ENCODE peak calls at places on chromosomes 13 and 19, in four cellular contexts. S is GM12865, F is neural progenitor cell, O is foreskin fibroblast. G is an unnamed sample.
A peak's percentile ranks its signal among the peaks of the same experiment; 100 is the strongest.

GRCh38 chr13:92842145-92842544 is 384.5 kb upstream of the GPC6 start:
- DNase-seq in S (no peak), F (no peak), O (peak; percentile 84), G (no peak)

GRCh38 chr19:21463449-21464105 is 41.8 kb upstream of the ZNF429 start:
- DNase-seq in O (no peak), S (no peak), F (peak; percentile 90), G (peak; percentile 88)

GRCh38 chr13:67227131-67227983 is 2.8 kb downstream of the PCDH9 start:
- DNase-seq in F (no peak), O (no peak), S (no peak), G (no peak)

GRCh38 chr13:40471911-40472310 is 194.5 kb downstream of the FOXO1 start:
- DNase-seq in O (no peak), S (no peak), F (no peak), G (no peak)

GRCh38 chr19:55676384-55676783 is 1.4 kb downstream of the EPN1 start:
- DNase-seq in O (peak; percentile 21), S (no peak), F (no peak), G (no peak)

GRCh38 chr19:45273532-45273877 is 22.4 kb downstream of the MARK4 start:
- DNase-seq in O (no peak), F (no peak), S (no peak), G (no peak)

GRCh38 chr13:33172400-33172799 is 113.2 kb downstream of the STARD13 start:
- DNase-seq in S (no peak), F (no peak), O (peak; percentile 46), G (no peak)

GRCh38 chr13:107534548-107534947 is 680.8 kb downstream of the LIG4 start:
- DNase-seq in O (no peak), F (no peak), S (no peak), G (no peak)

GRCh38 chr13:82822935-82823334 is 1059.3 kb downstream of the SLITRK1 start:
- DNase-seq in S (no peak), O (no peak), F (no peak), G (no peak)

GRCh38 chr19:12603714-12604113 is 6.9 kb downstream of the ZNF490 start:
- DNase-seq in S (peak; percentile 82), F (no peak), O (no peak), G (peak; percentile 86)

GRCh38 chr13:90201198-90201597 is 1146.3 kb upstream of the MIR17HG start:
- DNase-seq in F (no peak), O (no peak), S (peak; percentile 2), G (no peak)

GRCh38 chr19:16368385-16369305 is 44.0 kb downstream of the KLF2 start:
- DNase-seq in S (no peak), O (no peak), F (no peak), G (peak; percentile 50)

GRCh38 chr13:50141660-50142010 is 126.4 kb downstream of the KCNRG start:
- DNase-seq in S (no peak), O (no peak), F (no peak), G (no peak)

GRCh38 chr13:71866173-71867091 is 572 bp downstream of the DACH1 start:
- DNase-seq in S (no peak), O (no peak), F (peak; percentile 71), G (peak; percentile 12)

GRCh38 chr19:10306327-10306726 is 3.3 kb downstream of the ZGLP1 start:
- DNase-seq in S (no peak), F (no peak), O (no peak), G (no peak)

GRCh38 chr13:21625366-21625765 is 21.4 kb upstream of the MICU2 start:
- DNase-seq in S (peak; percentile 67), O (no peak), F (no peak), G (peak; percentile 22)

GRCh38 chr19:34145741-34146202 is 26.5 kb upstream of the LSM14A start:
- DNase-seq in F (peak; percentile 74), S (peak; percentile 68), O (peak; percentile 23), G (peak; percentile 72)

GRCh38 chr13:39900106-39900750 is 244.8 kb downstream of the COG6 start:
- DNase-seq in F (no peak), S (no peak), O (no peak), G (no peak)

GRCh38 chr13:64551755-64552154 is 2678.4 kb downstream of the PCDH9 start:
- DNase-seq in F (no peak), S (no peak), O (peak; percentile 93), G (no peak)

GRCh38 chr19:15169541-15170285 is 31.1 kb downstream of the NOTCH3 start:
- DNase-seq in F (no peak), O (no peak), S (no peak), G (no peak)

GRCh38 chr19:41535029-41535622 is 40.8 kb upstream of the CEACAM21 start:
- DNase-seq in S (peak; percentile 88), O (no peak), F (no peak), G (no peak)

GRCh38 chr13:71374471-71375041 is 492.4 kb downstream of the DACH1 start:
- DNase-seq in F (peak; percentile 17), S (no peak), O (no peak), G (no peak)

GRCh38 chr19:41307954-41308449 is 2.0 kb upstream of the CCDC97 start:
- DNase-seq in F (no peak), O (no peak), S (no peak), G (peak; percentile 12)

GRCh38 chr19:40668991-40669614 is 21.3 kb downstream of the NUMBL start:
- DNase-seq in S (no peak), F (no peak), O (no peak), G (no peak)

GRCh38 chr13:96822900-96823299 is 171.4 kb downstream of the OXGR1 start:
- DNase-seq in F (peak; percentile 50), S (peak; percentile 22), O (no peak), G (no peak)

GRCh38 chr19:15825753-15826152 is 10.3 kb upstream of the OR10H1 start:
- DNase-seq in O (no peak), F (no peak), S (no peak), G (no peak)

GRCh38 chr19:30559446-30559845 is 187.3 kb downstream of the ZNF536 start:
- DNase-seq in S (no peak), O (no peak), F (no peak), G (no peak)

GRCh38 chr13:95411641-95412040 is 110.4 kb upstream of the ABCC4 start:
- DNase-seq in O (peak; percentile 34), S (no peak), F (no peak), G (no peak)

GRCh38 chr13:106851251-106851650 is 283.3 kb upstream of the ARGLU1 start:
- DNase-seq in F (no peak), O (no peak), S (no peak), G (no peak)

GRCh38 chr13:70747305-70747704 is 639.1 kb upstream of the KLHL1 start:
- DNase-seq in F (no peak), S (no peak), O (no peak), G (no peak)

GRCh38 chr19:4295972-4296771 is 6.0 kb downstream of the TMIGD2 start:
- DNase-seq in S (no peak), O (no peak), F (no peak), G (no peak)

GRCh38 chr19:44592451-44592890 is 20.9 kb upstream of the IGSF23 start:
- DNase-seq in F (no peak), S (no peak), O (no peak), G (no peak)

GRCh38 chr13:46643165-46643777 is 90.3 kb downstream of the LRCH1 start:
- DNase-seq in S (no peak), F (no peak), O (no peak), G (no peak)

GRCh38 chr13:98447130-98447529 is 129.8 kb downstream of the STK24 start:
- DNase-seq in S (no peak), F (no peak), O (no peak), G (no peak)

GRCh38 chr19:49387936-49388372 is at the start of gene KASH5:
- DNase-seq in S (peak; percentile 96), F (no peak), O (no peak), G (peak; percentile 84)

GRCh38 chr13:33644607-33645543 is 173.1 kb upstream of the RFC3 start:
- DNase-seq in F (no peak), O (no peak), S (no peak), G (peak; percentile 25)

GRCh38 chr19:49975051-49975450 is 14.1 kb upstream of the SIGLEC11 start:
- DNase-seq in O (no peak), F (no peak), S (no peak), G (no peak)

DNA sequence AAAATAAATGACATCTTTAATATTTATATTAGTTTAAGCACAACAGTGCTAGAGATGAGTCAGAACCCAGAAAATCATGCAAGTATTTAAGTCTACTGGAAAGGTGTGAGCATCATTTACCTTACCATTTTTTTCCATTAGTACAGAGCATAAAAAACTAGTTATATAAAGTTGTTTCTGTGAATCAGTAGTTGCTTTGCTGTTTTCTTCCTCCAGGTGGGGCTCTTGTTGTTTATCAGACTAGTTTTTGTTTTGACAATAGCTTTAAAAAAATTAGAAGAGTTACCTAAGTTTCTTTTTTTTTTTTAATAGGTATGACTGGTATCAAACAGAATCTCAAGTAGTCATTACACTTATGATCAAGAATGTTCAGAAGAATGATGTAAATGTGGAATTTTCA is 12.7 kb downstream of the SUGT1 start:
- DNase-seq in S (peak; percentile 22), F (peak; percentile 23), O (no peak), G (no peak)
- TF ChIP-seq CTCF in S (peak; percentile 32), F (peak; percentile 67), O (peak; percentile 43), G (peak; percentile 55)

GRCh38 chr19:2511570-2511969 is 35.6 kb downstream of the GADD45B start:
- DNase-seq in F (no peak), O (no peak), S (no peak), G (no peak)

GRCh38 chr19:2509096-2509495 is 33.2 kb downstream of the GADD45B start:
- DNase-seq in O (no peak), F (no peak), S (no peak), G (no peak)

GRCh38 chr19:2511991-2512390 is 36.1 kb downstream of the GADD45B start:
- DNase-seq in S (peak; percentile 61), F (no peak), O (no peak), G (no peak)

GRCh38 chr19:2503521-2504109 is 27.7 kb downstream of the GADD45B start:
- DNase-seq in S (no peak), F (no peak), O (peak; percentile 83), G (peak; percentile 93)

DNA sequence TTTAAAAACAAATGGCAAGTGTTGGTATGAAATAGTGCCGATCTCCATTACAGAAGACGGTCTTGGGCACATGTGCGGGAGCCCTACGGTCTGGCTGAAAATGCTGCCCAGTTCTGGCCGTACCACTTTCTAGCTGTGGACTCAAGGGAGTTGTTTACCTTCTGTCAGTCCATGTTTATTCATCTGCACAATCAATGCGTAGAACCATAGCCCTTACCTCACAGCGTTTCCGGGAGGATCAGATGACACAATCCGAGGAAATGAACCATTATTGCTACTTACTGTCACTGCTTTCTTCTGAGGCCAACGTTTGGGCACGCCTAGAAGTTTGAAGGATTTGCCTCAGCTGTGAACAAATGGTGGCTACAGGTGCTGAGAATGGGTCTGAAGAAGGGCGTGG is 31.2 kb downstream of the GADD45B start:
- DNase-seq in S (no peak), O (peak; percentile 62), F (no peak), G (peak; percentile 50)
- TF ChIP-seq CTCF in S (no peak), O (no peak), F (no peak), G (no peak)

GRCh38 chr19:7841751-7842660 is 12.0 kb downstream of the EVI5L start:
- DNase-seq in F (no peak), O (no peak), S (no peak), G (no peak)
- TF ChIP-seq CTCF in F (no peak), O (no peak), S (no peak), G (no peak)

DNA sequence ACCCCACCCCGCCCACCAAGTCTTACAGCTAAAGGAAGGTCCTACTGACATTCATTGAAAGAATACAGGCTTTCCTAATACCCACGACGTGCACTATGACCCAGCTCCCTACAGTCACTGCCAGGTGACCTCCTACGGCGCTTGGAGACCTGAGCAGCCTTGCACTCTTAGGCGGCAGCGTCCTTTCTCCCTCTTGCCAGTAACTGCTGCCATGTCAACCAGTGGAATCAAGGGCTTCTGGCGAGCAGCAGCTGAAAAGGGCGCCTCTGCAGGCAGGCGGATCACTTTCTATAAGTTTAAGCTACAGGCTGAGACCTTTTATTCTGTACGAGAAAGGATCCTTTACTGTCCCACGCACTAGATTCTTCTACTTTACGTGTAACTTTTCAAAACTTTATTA is 2.0 kb downstream of the KCTD12 start:
- DNase-seq in S (peak; percentile 75), O (peak; percentile 46), F (peak; percentile 49), G (peak; percentile 24)
- TF ChIP-seq CTCF in S (peak; percentile 59), O (peak; percentile 30), F (peak; percentile 45), G (no peak)

G was measured in activated CD8-positive, alpha-beta T cell treated with anti-CD3 and anti-CD28 coated beads for 36 hours.